ENCODE peak calls at places on chromosomes 2 and 18, in four cellular contexts. Y is aorta, K is cardiac fibroblast, D is AG09309. B is an unnamed sample.

GRCh38 chr2:172249986-172250385 is 147.3 kb upstream of the DLX2 start:
- DNase-seq in D (peak; percentile 52), K (peak; percentile 87), Y (no peak), B (no peak)

GRCh38 chr2:72145658-72146329 is 1.9 kb downstream of the CYP26B1 start:
- DNase-seq in D (no peak), Y (peak; percentile 24), K (no peak), B (no peak)

GRCh38 chr2:46254474-46254873 is 42.7 kb upstream of the EPAS1 start:
- DNase-seq in Y (no peak), D (no peak), K (no peak), B (no peak)

GRCh38 chr2:101120124-101120996 is 30.8 kb downstream of the TBC1D8 start:
- DNase-seq in Y (peak; percentile 87), K (peak; percentile 91), D (no peak), B (peak; percentile 87)

GRCh38 chr2:183927367-183928355 is 670.7 kb upstream of the ZNF804A start:
- DNase-seq in Y (no peak), D (no peak), K (peak; percentile 59), B (no peak)

GRCh38 chr2:109108740-109109139 is 20.3 kb upstream of the SH3RF3 start:
- DNase-seq in Y (no peak), K (no peak), D (no peak), B (no peak)

GRCh38 chr2:31239842-31240198 is 5.9 kb downstream of the EHD3 start:
- DNase-seq in D (no peak), Y (peak; percentile 89), K (peak; percentile 73), B (peak; percentile 89)

GRCh38 chr18:9987931-9988330 is 74.1 kb downstream of the VAPA start:
- DNase-seq in K (no peak), D (no peak), Y (no peak), B (no peak)

GRCh38 chr2:135086222-135086621 is 34.1 kb downstream of the RAB3GAP1 start:
- DNase-seq in Y (no peak), D (no peak), K (no peak), B (no peak)

GRCh38 chr2:98118161-98118560 is 31.2 kb downstream of the VWA3B start:
- DNase-seq in K (peak; percentile 48), Y (no peak), D (no peak), B (no peak)

GRCh38 chr2:33317369-33318015 is 159.0 kb upstream of the RASGRP3 start:
- DNase-seq in D (no peak), K (no peak), Y (no peak), B (no peak)

GRCh38 chr2:161424992-161425391 is 8.9 kb downstream of the TBR1 start:
- DNase-seq in D (no peak), K (no peak), Y (no peak), B (no peak)

GRCh38 chr2:161423351-161424178 is 7.5 kb downstream of the TBR1 start:
- DNase-seq in Y (no peak), D (no peak), K (no peak), B (no peak)

GRCh38 chr2:161422812-161423211 is 6.7 kb downstream of the TBR1 start:
- DNase-seq in Y (no peak), D (no peak), K (no peak), B (no peak)

GRCh38 chr2:161425966-161426365 is 9.9 kb downstream of the TBR1 start:
- DNase-seq in D (no peak), Y (no peak), K (no peak), B (no peak)

GRCh38 chr2:161424179-161424763 is 8.2 kb downstream of the TBR1 start:
- DNase-seq in K (no peak), D (no peak), Y (no peak), B (no peak)
- H3K4me3 ChIP-seq in K (no peak overlapping the region), D (no peak overlapping the region), Y (no peak overlapping the region), B (peak overlapping the region; percentile 49)

DNA sequence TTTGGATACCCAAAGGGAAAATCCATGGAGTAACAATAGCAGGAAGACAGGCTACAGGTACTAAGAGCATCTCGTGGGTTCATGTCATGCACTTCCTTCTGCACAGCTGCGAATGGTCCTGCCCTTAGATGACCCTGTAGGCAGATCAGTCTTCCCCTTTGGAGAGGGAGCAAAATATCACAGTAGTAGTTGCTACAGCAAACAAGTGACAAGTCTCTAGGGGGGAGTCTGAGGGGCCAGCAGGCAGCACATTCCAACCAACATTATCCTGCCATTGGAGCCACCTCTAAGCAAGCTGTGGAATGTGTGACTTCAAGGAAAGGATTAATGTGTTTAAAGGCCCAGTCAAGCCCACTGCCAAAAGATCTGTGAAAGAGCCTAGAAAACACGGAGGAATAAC is 273.2 kb upstream of the PARD3B start:
- DNase-seq in D (no peak), K (no peak), Y (no peak), B (no peak)
- H3K4me3 ChIP-seq in D (no peak overlapping the region), K (no peak overlapping the region), Y (no peak overlapping the region), B (no peak overlapping the region)

GRCh38 chr2:230907361-230908093 is 17.5 kb downstream of the GPR55 start:
- DNase-seq in D (no peak), Y (peak; percentile 31), K (no peak), B (no peak)
- H3K4me3 ChIP-seq in D (no peak overlapping the region), Y (no peak overlapping the region), K (no peak overlapping the region), B (no peak overlapping the region)

DNA sequence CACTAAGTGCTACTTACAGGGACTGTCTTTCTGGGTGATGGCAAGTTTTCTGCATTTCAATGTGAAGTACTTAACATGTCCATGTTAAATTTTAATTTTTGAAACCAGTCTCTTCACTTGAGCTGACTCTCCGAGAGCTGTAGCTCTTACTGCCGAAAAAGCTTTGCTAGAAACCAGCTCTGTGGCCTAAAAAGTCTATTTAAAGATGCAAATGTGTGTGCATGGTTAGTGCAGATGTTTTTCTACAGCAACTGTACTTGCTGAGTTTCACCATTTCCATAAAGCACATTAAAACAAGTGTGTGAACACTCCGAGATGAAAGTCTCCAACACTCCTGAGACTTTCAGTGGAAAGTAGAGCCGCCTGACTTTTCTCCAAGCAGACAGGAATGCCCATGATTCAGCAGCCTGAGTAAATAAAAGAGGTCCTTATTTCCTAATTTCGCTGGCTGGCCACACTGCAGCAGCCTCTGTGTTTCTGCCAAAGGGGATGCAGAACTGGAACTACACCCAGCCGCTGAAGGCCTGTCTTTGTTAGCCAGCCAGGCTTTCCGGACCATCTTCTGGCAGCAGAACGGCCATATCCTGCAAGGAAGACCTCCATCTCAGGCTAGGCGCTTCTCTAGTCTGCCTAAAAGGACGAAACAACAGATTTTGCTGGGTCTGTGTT is 121.2 kb downstream of the ZNF521 start:
- DNase-seq in K (peak; percentile 80), D (peak; percentile 73), Y (peak; percentile 81), B (peak; percentile 76)
- H3K4me3 ChIP-seq in K (no peak overlapping the region), D (no peak overlapping the region), Y (no peak overlapping the region), B (peak overlapping the region; percentile 41)

B was measured in psoas muscle.